ENCODE peak calls at places on chromosomes 12 and 14, in seven cellular contexts. Q is caudate nucleus; B is neural crest cell; H is naive thymus-derived CD8-positive, alpha-beta T cell; E is upper lobe of left lung; I is occipital lobe; M is transverse colon. W is an unnamed sample.

GRCh38 chr12:13784504-13784903 is 196.9 kb downstream of the GRIN2B start:
- DNase-seq in Q (no peak), B (no peak), H (no peak), E (no peak), I (no peak), M (no peak), W (no peak)

GRCh38 chr12:3317841-3318501 is 173.0 kb upstream of the PRMT8 start:
- DNase-seq in Q (no peak), B (no peak), H (no peak), E (no peak), I (no peak), M (no peak), W (no peak)

GRCh38 chr12:8064131-8064530 is 2.0 kb downstream of the C3AR1 start:
- DNase-seq in Q (no peak), B (no peak), H (no peak), E (no peak), I (no peak), M (no peak), W (no peak)

GRCh38 chr14:54503476-54503875 is 6.2 kb upstream of the CGRRF1 start:
- DNase-seq in Q (no peak), B (no peak), H (no peak), E (no peak), I (no peak), M (no peak), W (no peak)

GRCh38 chr12:67873355-67873754 is 115.9 kb upstream of the IFNG-AS1 start:
- DNase-seq in Q (no peak), B (no peak), H (no peak), E (no peak), I (no peak), M (no peak), W (no peak)

GRCh38 chr14:62301911-62302310 is 539.7 kb downstream of the SNAPC1 start:
- DNase-seq in Q (no peak), B (no peak), H (no peak), E (no peak), I (no peak), M (no peak), W (peak; percentile 61)

GRCh38 chr12:45543887-45544286 is 185.6 kb upstream of the ARID2 start:
- DNase-seq in Q (peak; percentile 33), B (peak; percentile 33), H (peak; percentile 30), E (peak; percentile 26), I (no peak), M (peak; percentile 39), W (peak; percentile 29)

GRCh38 chr12:19138551-19139344 is 9.2 kb downstream of the PLEKHA5 start:
- DNase-seq in Q (no peak), B (no peak), H (no peak), E (no peak), I (no peak), M (no peak), W (no peak)

GRCh38 chr12:5013206-5013830 is 30.4 kb upstream of the KCNA5 start:
- DNase-seq in Q (peak; percentile 62), B (no peak), H (no peak), E (no peak), I (peak; percentile 53), M (no peak), W (peak; percentile 6)

GRCh38 chr12:27280412-27280811 is 36.3 kb downstream of the STK38L start:
- DNase-seq in Q (no peak), B (no peak), H (no peak), E (no peak), I (no peak), M (peak; percentile 32), W (no peak)

GRCh38 chr14:58914271-58914855 is 274.1 kb upstream of the DAAM1 start:
- DNase-seq in Q (no peak), B (no peak), H (no peak), E (no peak), I (no peak), M (no peak), W (no peak)

W was measured in GM04503.